ENCODE peak calls at places on chromosomes 7 and 10, in five cellular contexts. T, B, C, F and V are unnamed samples.

GRCh38 chr7:129841465-129841864 is 111.3 kb downstream of the UBE2H start:
- DNase-seq in T (no peak), B (no peak), C (no peak), F (no peak), V (no peak)

GRCh38 chr7:130144632-130145171 is 60.5 kb downstream of the TMEM209 start:
- DNase-seq in T (no peak), B (peak; percentile 47), C (no peak), F (peak; percentile 24), V (no peak)

GRCh38 chr7:18667466-18667865 is 171.9 kb downstream of the HDAC9 start:
- DNase-seq in T (peak; percentile 38), B (no peak), C (no peak), F (peak; percentile 63), V (peak; percentile 85)

GRCh38 chr10:99331207-99331803 is 2.1 kb downstream of the CNNM1 start:
- DNase-seq in T (no peak), B (no peak), C (no peak), F (no peak), V (no peak)

GRCh38 chr10:31083765-31084184 is 52.1 kb upstream of the ZNF438 start:
- DNase-seq in T (peak; percentile 81), B (peak; percentile 51), C (no peak), F (peak; percentile 72), V (peak; percentile 43)

GRCh38 chr10:116669080-116669479 is 48.3 kb downstream of the PNLIPRP2 start:
- DNase-seq in T (no peak), B (no peak), C (no peak), F (no peak), V (no peak)

GRCh38 chr7:17069146-17069545 is 187.4 kb upstream of the AGR3 start:
- DNase-seq in T (no peak), B (peak; percentile 24), C (no peak), F (no peak), V (no peak)

GRCh38 chr10:125451319-125451718 is 231.6 kb downstream of the TEX36 start:
- DNase-seq in T (no peak), B (no peak), C (no peak), F (no peak), V (no peak)

GRCh38 chr7:135330088-135330487 is 96.5 kb downstream of the STRA8 start:
- DNase-seq in T (no peak), B (no peak), C (no peak), F (no peak), V (no peak)

GRCh38 chr7:19665399-19666008 is 43.3 kb downstream of the POLR1F start:
- DNase-seq in T (peak; percentile 51), B (no peak), C (no peak), F (peak; percentile 12), V (peak; percentile 31)

GRCh38 chr7:55774327-55775050 is 88.1 kb downstream of the SEPTIN14 start:
- DNase-seq in T (peak; percentile 2), B (no peak), C (no peak), F (no peak), V (no peak)

GRCh38 chr10:95201736-95202135 is 7.7 kb downstream of the ACSM6 start:
- DNase-seq in T (no peak), B (no peak), C (no peak), F (peak; percentile 46), V (no peak)

GRCh38 chr7:70135656-70136055 is 537.4 kb downstream of the AUTS2 start:
- DNase-seq in T (no peak), B (no peak), C (no peak), F (no peak), V (no peak)

GRCh38 chr7:151025924-151026671 is 1.8 kb upstream of the ATG9B start:
- DNase-seq in T (no peak), B (no peak), C (no peak), F (no peak), V (no peak)

GRCh38 chr7:76002139-76002538 is 7.7 kb upstream of the TMEM120A start:
- DNase-seq in T (no peak), B (no peak), C (no peak), F (no peak), V (no peak)

GRCh38 chr7:135822396-135822795 is 73.8 kb upstream of the FAM180A start:
- DNase-seq in T (no peak), B (no peak), C (no peak), F (no peak), V (no peak)

GRCh38 chr7:122652851-122653250 is 46.1 kb downstream of the RNF133 start:
- DNase-seq in T (no peak), B (peak; percentile 40), C (no peak), F (no peak), V (peak; percentile 95)

GRCh38 chr10:98257198-98257597 is 10.8 kb downstream of the LOXL4 start:
- DNase-seq in T (no peak), B (no peak), C (no peak), F (no peak), V (no peak)

GRCh38 chr7:140972876-140973829 is 41.6 kb downstream of the MRPS33 start:
- DNase-seq in T (no peak), B (no peak), C (no peak), F (no peak), V (no peak)

GRCh38 chr10:26860026-26860541 is 674 bp downstream of the ABI1 start:
- DNase-seq in T (peak; percentile 56), B (peak; percentile 73), C (no peak), F (no peak), V (peak; percentile 71)

GRCh38 chr10:34526758-34527730 is 288.1 kb downstream of the PARD3 start:
- DNase-seq in T (peak; percentile 79), B (no peak), C (no peak), F (peak; percentile 65), V (peak; percentile 91)

GRCh38 chr7:11228515-11228914 is 254.8 kb downstream of the PHF14 start:
- DNase-seq in T (no peak), B (peak; percentile 67), C (no peak), F (no peak), V (no peak)

GRCh38 chr10:13716161-13717071 is 129.7 kb downstream of the PRPF18 start:
- DNase-seq in T (no peak), B (no peak), C (no peak), F (no peak), V (peak; percentile 81)

GRCh38 chr7:68058014-68058413 is 1061.4 kb downstream of the TYW1 start:
- DNase-seq in T (no peak), B (no peak), C (no peak), F (no peak), V (no peak)

GRCh38 chr7:2894118-2894940 is 50.2 kb upstream of the GNA12 start:
- DNase-seq in T (no peak), B (no peak), C (peak; percentile 64), F (no peak), V (no peak)

GRCh38 chr7:30979027-30979426 is 15.3 kb downstream of the GHRHR start:
- DNase-seq in T (no peak), B (no peak), C (no peak), F (no peak), V (no peak)

GRCh38 chr10:24360286-24361127 is 151.6 kb downstream of the KIAA1217 start:
- DNase-seq in T (peak; percentile 81), B (peak; percentile 70), C (peak; percentile 19), F (peak; percentile 47), V (peak; percentile 10)

GRCh38 chr7:44769381-44770209 is 20.9 kb downstream of the ZMIZ2 start:
- DNase-seq in T (peak; percentile 27), B (no peak), C (no peak), F (no peak), V (no peak)
- TF ChIP-seq POLR2AphosphoS5 in T (no peak), B (no peak), C (no peak), F (no peak), V (no peak)

GRCh38 chr7:44764665-44765578 is 16.3 kb downstream of the ZMIZ2 start:
- DNase-seq in T (no peak), B (no peak), C (no peak), F (no peak), V (no peak)
- TF ChIP-seq POLR2AphosphoS5 in T (no peak), B (no peak), C (no peak), F (no peak), V (no peak)

GRCh38 chr7:22730921-22731654 is 4.1 kb downstream of the IL6 start:
- DNase-seq in T (no peak), B (no peak), C (no peak), F (no peak), V (no peak)
- TF ChIP-seq POLR2AphosphoS5 in T (no peak), B (no peak), C (no peak), F (no peak), V (no peak)

DNA sequence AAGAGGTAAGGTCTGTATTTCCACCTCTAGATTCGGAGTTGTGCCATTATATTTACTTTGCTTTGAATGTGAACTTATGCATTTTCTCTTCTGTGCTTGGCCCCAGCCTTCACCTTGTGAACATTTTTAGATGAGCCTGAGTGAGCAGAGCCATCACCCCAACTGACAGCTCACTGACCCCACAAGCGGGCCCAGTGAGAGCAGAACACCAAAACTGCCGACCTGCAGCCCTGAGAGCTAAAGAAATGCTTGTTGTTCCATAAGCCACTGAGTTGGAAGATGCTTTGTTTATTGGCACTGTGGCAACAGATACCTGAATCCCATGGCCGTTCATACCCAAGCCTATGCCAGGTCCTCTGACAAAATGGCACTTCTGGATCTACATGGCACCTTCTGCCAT is 37.8 kb downstream of the C10orf90 start:
- DNase-seq in T (no peak), B (no peak), C (no peak), F (no peak), V (no peak)
- TF ChIP-seq POLR2AphosphoS5 in T (no peak), B (no peak), C (no peak), F (no peak), V (no peak)

GRCh38 chr7:26705567-26705966 is 158.8 kb downstream of the SKAP2 start:
- DNase-seq in T (no peak), B (no peak), C (no peak), F (no peak), V (peak; percentile 96)
- TF ChIP-seq POLR2AphosphoS5 in T (no peak), B (no peak), C (no peak), F (no peak), V (peak; percentile 61)